ENCODE peak calls at places on chromosomes 5 and 9, in four cellular contexts. One of them, this sample, is unnamed.

GRCh38 chr9:109816490-109816889 is 36.5 kb downstream of the PALM2AKAP2 start:
- DNase-seq in fibroblast of the conjunctiva: peak
- DNase-seq in fibroblast of the aortic adventitia: peak
- DNase-seq in activated CD8-positive, alpha-beta memory T cell treated with anti-CD3 and anti-CD28 coated beads for 48 hours: no peak
- DNase-seq in this sample: peak

GRCh38 chr5:10736354-10736753 is 24.7 kb downstream of the DAP start:
- DNase-seq in fibroblast of the conjunctiva: no peak
- DNase-seq in fibroblast of the aortic adventitia: no peak
- DNase-seq in activated CD8-positive, alpha-beta memory T cell treated with anti-CD3 and anti-CD28 coated beads for 48 hours: no peak
- DNase-seq in this sample: no peak

GRCh38 chr9:34688329-34689161 is 2.5 kb downstream of the CCL19 start:
- DNase-seq in fibroblast of the aortic adventitia: no peak
- DNase-seq in fibroblast of the conjunctiva: no peak
- DNase-seq in activated CD8-positive, alpha-beta memory T cell treated with anti-CD3 and anti-CD28 coated beads for 48 hours: no peak
- DNase-seq in this sample: no peak

GRCh38 chr5:82073179-82073578 is 101.4 kb downstream of the ATG10 start:
- DNase-seq in fibroblast of the aortic adventitia: peak
- DNase-seq in activated CD8-positive, alpha-beta memory T cell treated with anti-CD3 and anti-CD28 coated beads for 48 hours: no peak
- DNase-seq in fibroblast of the conjunctiva: no peak
- DNase-seq in this sample: peak

GRCh38 chr5:42516282-42517042 is 93.2 kb downstream of the GHR start:
- DNase-seq in fibroblast of the conjunctiva: no peak
- DNase-seq in fibroblast of the aortic adventitia: no peak
- DNase-seq in activated CD8-positive, alpha-beta memory T cell treated with anti-CD3 and anti-CD28 coated beads for 48 hours: no peak
- DNase-seq in this sample: no peak

GRCh38 chr5:110880413-110880812 is 141.6 kb downstream of the SLC25A46 start:
- DNase-seq in fibroblast of the aortic adventitia: peak
- DNase-seq in activated CD8-positive, alpha-beta memory T cell treated with anti-CD3 and anti-CD28 coated beads for 48 hours: no peak
- DNase-seq in fibroblast of the conjunctiva: peak
- DNase-seq in this sample: peak

GRCh38 chr5:11076945-11077613 is 316.0 kb upstream of the DAP start:
- DNase-seq in fibroblast of the aortic adventitia: no peak
- DNase-seq in fibroblast of the conjunctiva: no peak
- DNase-seq in activated CD8-positive, alpha-beta memory T cell treated with anti-CD3 and anti-CD28 coated beads for 48 hours: no peak
- DNase-seq in this sample: no peak

GRCh38 chr5:40073927-40074326 is 605.8 kb upstream of the PTGER4 start:
- DNase-seq in activated CD8-positive, alpha-beta memory T cell treated with anti-CD3 and anti-CD28 coated beads for 48 hours: no peak
- DNase-seq in fibroblast of the conjunctiva: no peak
- DNase-seq in fibroblast of the aortic adventitia: no peak
- DNase-seq in this sample: no peak

GRCh38 chr5:144333336-144333920 is 162.8 kb downstream of the KCTD16 start:
- DNase-seq in fibroblast of the conjunctiva: no peak
- DNase-seq in activated CD8-positive, alpha-beta memory T cell treated with anti-CD3 and anti-CD28 coated beads for 48 hours: no peak
- DNase-seq in fibroblast of the aortic adventitia: peak
- DNase-seq in this sample: peak

GRCh38 chr5:17190799-17191391 is 26.5 kb upstream of the BASP1 start:
- DNase-seq in fibroblast of the aortic adventitia: no peak
- DNase-seq in fibroblast of the conjunctiva: no peak
- DNase-seq in activated CD8-positive, alpha-beta memory T cell treated with anti-CD3 and anti-CD28 coated beads for 48 hours: no peak
- DNase-seq in this sample: no peak

GRCh38 chr5:179142434-179143198 is 82.4 kb downstream of the ZNF354C start:
- DNase-seq in fibroblast of the conjunctiva: no peak
- DNase-seq in fibroblast of the aortic adventitia: peak
- DNase-seq in activated CD8-positive, alpha-beta memory T cell treated with anti-CD3 and anti-CD28 coated beads for 48 hours: no peak
- DNase-seq in this sample: peak

GRCh38 chr5:109318455-109319108 is 91.2 kb downstream of the PJA2 start:
- DNase-seq in activated CD8-positive, alpha-beta memory T cell treated with anti-CD3 and anti-CD28 coated beads for 48 hours: no peak
- DNase-seq in fibroblast of the conjunctiva: no peak
- DNase-seq in fibroblast of the aortic adventitia: no peak
- DNase-seq in this sample: no peak

GRCh38 chr5:134510970-134511795 is 14.3 kb upstream of the JADE2 start:
- DNase-seq in fibroblast of the aortic adventitia: peak
- DNase-seq in activated CD8-positive, alpha-beta memory T cell treated with anti-CD3 and anti-CD28 coated beads for 48 hours: no peak
- DNase-seq in fibroblast of the conjunctiva: no peak
- DNase-seq in this sample: peak